ENCODE peak calls at places on chromosomes 3 and 15, in five cellular contexts. F is DMS53; U is glutamatergic neuron; M is activated CD8-positive, alpha-beta memory T cell treated with anti-CD3 and anti-CD28 coated beads for 48 hours; S is HS-27A. Y is an unnamed sample.

GRCh38 chr3:164199982-164200823 is 878.1 kb downstream of the SI start:
- DNase-seq in F (no peak), U (no peak), M (no peak), S (no peak), Y (no peak)

GRCh38 chr3:69761896-69762789 is 22.9 kb downstream of the MITF start:
- DNase-seq in F (no peak), U (no peak), M (no peak), S (peak), Y (no peak)

GRCh38 chr3:113495035-113495434 is 19.9 kb downstream of the SPICE1 start:
- DNase-seq in F (peak), U (no peak), M (no peak), S (no peak), Y (no peak)

GRCh38 chr15:59222906-59223579 is 16.4 kb downstream of the LDHAL6B start:
- DNase-seq in F (no peak), U (no peak), M (no peak), S (no peak), Y (no peak)

GRCh38 chr15:47506543-47507090 is 210.7 kb upstream of the SEMA6D start:
- DNase-seq in F (no peak), U (no peak), M (no peak), S (no peak), Y (no peak)

GRCh38 chr3:123750659-123751420 is 133.3 kb downstream of the MYLK start:
- DNase-seq in F (peak), U (no peak), M (no peak), S (peak), Y (no peak)

GRCh38 chr3:25460751-25461150 is 32.7 kb downstream of the RARB start:
- DNase-seq in F (no peak), U (no peak), M (no peak), S (no peak), Y (no peak)

GRCh38 chr3:58005662-58006061 is 2.6 kb upstream of the FLNB start:
- DNase-seq in F (peak), U (no peak), M (no peak), S (no peak), Y (no peak)

GRCh38 chr15:63909819-63910437 is 76.2 kb upstream of the HERC1 start:
- DNase-seq in F (no peak), U (peak), M (no peak), S (no peak), Y (no peak)

GRCh38 chr15:45166792-45167630 is 20.8 kb downstream of the SHF start:
- DNase-seq in F (peak), U (peak), M (peak), S (peak), Y (peak)

GRCh38 chr15:38895326-38896282 is 331.0 kb upstream of the RASGRP1 start:
- DNase-seq in F (no peak), U (no peak), M (no peak), S (peak), Y (no peak)

GRCh38 chr3:50241163-50241562 is 5.2 kb downstream of the GNAI2 start:
- DNase-seq in F (no peak), U (peak), M (no peak), S (no peak), Y (no peak)

GRCh38 chr3:43523454-43524053 is 98.3 kb downstream of the ANO10 start:
- DNase-seq in F (peak), U (no peak), M (no peak), S (no peak), Y (no peak)

GRCh38 chr3:32780735-32781210 is 37.0 kb upstream of the TRIM71 start:
- DNase-seq in F (peak), U (peak), M (no peak), S (no peak), Y (no peak)

GRCh38 chr3:188421151-188421821 is 267.3 kb downstream of the LPP start:
- DNase-seq in F (no peak), U (no peak), M (no peak), S (peak), Y (no peak)

GRCh38 chr15:80558631-80559319 is 136.3 kb upstream of the ABHD17C start:
- DNase-seq in F (no peak), U (no peak), M (no peak), S (no peak), Y (no peak)

GRCh38 chr3:61253756-61254155 is 2.5 kb upstream of the FHIT start:
- DNase-seq in F (no peak), U (no peak), M (no peak), S (no peak), Y (no peak)

GRCh38 chr15:71596672-71597071 is 213.7 kb upstream of the NR2E3 start:
- DNase-seq in F (no peak), U (no peak), M (no peak), S (no peak), Y (no peak)

Y was measured in central memory CD8-positive, alpha-beta T cell.